ENCODE peak calls at places on chromosomes 2 and 18, in eight cellular contexts. K is astrocyte of the spinal cord; L is effector memory CD4-positive, alpha-beta T cell; C is NCI-H774; U is HL-60; A is mammary epithelial cell; X is NCI-H146; O is activated B cell treated with CpG ODN at 0.5 μM for 24 hours. S is an unnamed sample.

GRCh38 chr18:68800075-68800474 is 2.2 kb downstream of the CCDC102B start:
- DNase-seq in K (peak), L (no peak), C (no peak), U (no peak), A (no peak), X (no peak), O (no peak), S (no peak)

GRCh38 chr2:101473911-101474751 is 781 bp downstream of the RFX8 start:
- DNase-seq in K (peak), L (no peak), C (no peak), U (peak), A (peak), X (peak), O (peak), S (peak)

GRCh38 chr2:189360861-189361260 is 80.4 kb upstream of the WDR75 start:
- DNase-seq in K (no peak), L (no peak), C (no peak), U (no peak), A (no peak), X (no peak), O (no peak), S (no peak)

GRCh38 chr2:199875400-199875799 is 24.4 kb upstream of the FTCDNL1 start:
- DNase-seq in K (no peak), L (no peak), C (no peak), U (no peak), A (no peak), X (no peak), O (no peak), S (no peak)

GRCh38 chr18:33051397-33051796 is 278.6 kb upstream of the KLHL14 start:
- DNase-seq in K (no peak), L (no peak), C (peak), U (no peak), A (peak), X (peak), O (no peak), S (peak)

GRCh38 chr2:72332720-72333119 is 185.1 kb upstream of the CYP26B1 start:
- DNase-seq in K (no peak), L (no peak), C (no peak), U (no peak), A (no peak), X (no peak), O (no peak), S (no peak)

GRCh38 chr2:44358498-44358897 is 2.8 kb downstream of the PREPL start:
- DNase-seq in K (peak), L (peak), C (no peak), U (no peak), A (peak), X (peak), O (no peak), S (peak)

GRCh38 chr2:70010222-70011111 is 49.0 kb upstream of the ASPRV1 start:
- DNase-seq in K (no peak), L (no peak), C (no peak), U (peak), A (no peak), X (no peak), O (no peak), S (no peak)

GRCh38 chr2:41865263-41865662 is 182.6 kb upstream of the PKDCC start:
- DNase-seq in K (no peak), L (no peak), C (no peak), U (no peak), A (no peak), X (no peak), O (no peak), S (no peak)

GRCh38 chr2:54388093-54388492 is 68.0 kb upstream of the SPTBN1 start:
- DNase-seq in K (peak), L (no peak), C (no peak), U (no peak), A (no peak), X (no peak), O (no peak), S (no peak)

GRCh38 chr2:173090291-173090877 is 14.7 kb downstream of the MAP3K20 start:
- DNase-seq in K (peak), L (no peak), C (no peak), U (no peak), A (no peak), X (no peak), O (no peak), S (no peak)

GRCh38 chr2:127479866-127480743 is 46.2 kb downstream of the IWS1 start:
- DNase-seq in K (no peak), L (no peak), C (no peak), U (no peak), A (no peak), X (no peak), O (no peak), S (no peak)

GRCh38 chr2:43142921-43143438 is 83.4 kb downstream of the ZFP36L2 start:
- DNase-seq in K (no peak), L (no peak), C (no peak), U (no peak), A (no peak), X (no peak), O (no peak), S (peak)

GRCh38 chr2:215698566-215698965 is 262.7 kb upstream of the FN1 start:
- DNase-seq in K (peak), L (no peak), C (no peak), U (no peak), A (peak), X (no peak), O (no peak), S (peak)

GRCh38 chr2:22952671-22953070 is 432.3 kb upstream of the KLHL29 start:
- DNase-seq in K (no peak), L (no peak), C (no peak), U (no peak), A (no peak), X (no peak), O (no peak), S (no peak)

GRCh38 chr2:31397099-31397498 is 17.4 kb downstream of the XDH start:
- DNase-seq in K (no peak), L (no peak), C (no peak), U (no peak), A (no peak), X (no peak), O (no peak), S (peak)

GRCh38 chr2:132448771-132449170 is 32.2 kb downstream of the GPR39 start:
- DNase-seq in K (peak), L (no peak), C (no peak), U (no peak), A (no peak), X (no peak), O (no peak), S (peak)

GRCh38 chr2:36214682-36215081 is 140.9 kb upstream of the CRIM1 start:
- DNase-seq in K (no peak), L (no peak), C (no peak), U (no peak), A (no peak), X (no peak), O (no peak), S (no peak)

GRCh38 chr2:232349946-232350635 is 28.5 kb upstream of the ALPP start:
- DNase-seq in K (no peak), L (no peak), C (no peak), U (no peak), A (no peak), X (no peak), O (no peak), S (no peak)

GRCh38 chr18:79395308-79395640 is 456 bp upstream of the NFATC1 start:
- DNase-seq in K (no peak), L (no peak), C (no peak), U (no peak), A (no peak), X (peak), O (no peak), S (no peak)

GRCh38 chr2:95273911-95274290 is 348 bp upstream of the PROM2 start:
- DNase-seq in K (no peak), L (no peak), C (no peak), U (no peak), A (peak), X (no peak), O (peak), S (no peak)

GRCh38 chr2:218745559-218746469 is 35.2 kb downstream of the TTLL4 start:
- DNase-seq in K (peak), L (no peak), C (no peak), U (no peak), A (peak), X (no peak), O (no peak), S (peak)

GRCh38 chr2:25401307-25402021 is 59.7 kb upstream of the DNMT3A start:
- DNase-seq in K (no peak), L (no peak), C (peak), U (no peak), A (no peak), X (peak), O (no peak), S (no peak)

GRCh38 chr2:227890495-227891079 is 19.2 kb downstream of the DAW1 start:
- DNase-seq in K (peak), L (no peak), C (peak), U (no peak), A (peak), X (peak), O (no peak), S (peak)

GRCh38 chr2:46296840-46297545 is at the start of gene EPAS1:
- DNase-seq in K (peak), L (peak), C (peak), U (peak), A (peak), X (peak), O (peak), S (peak)

GRCh38 chr18:6504605-6505510 is 90.1 kb upstream of the L3MBTL4 start:
- DNase-seq in K (no peak), L (no peak), C (no peak), U (no peak), A (no peak), X (no peak), O (no peak), S (no peak)

S was measured in MCF 10A.